ENCODE peak calls at places on chromosomes 7 and 10, in eight cellular contexts. S, C, O, Z, J, K, X and Q are unnamed samples. For H3K4me1, the result is how much of the 10 kb centered on the place peaks cover.

GRCh38 chr10:71829171-71829570 is 21.9 kb downstream of the PSAP start:
- DNase-seq in O (no peak), X (peak), K (peak), J (no peak), C (no peak), Z (no peak), S (no peak), Q (no peak)

GRCh38 chr10:33263453-33263852 is 71.0 kb downstream of the NRP1 start:
- DNase-seq in X (peak), S (no peak), O (peak), J (peak), C (no peak), Z (no peak), K (no peak), Q (no peak)

GRCh38 chr7:78345979-78346378 is 547.4 kb downstream of the PHTF2 start:
- DNase-seq in X (no peak), Z (no peak), C (no peak), J (peak), O (no peak), K (peak), S (no peak), Q (no peak)

GRCh38 chr7:98049034-98049433 is 57.6 kb upstream of the LMTK2 start:
- DNase-seq in O (no peak), X (no peak), J (no peak), C (no peak), Z (no peak), S (no peak), K (no peak), Q (no peak)

GRCh38 chr10:16779375-16779774 is 37.8 kb downstream of the RSU1 start:
- DNase-seq in J (no peak), C (peak), O (no peak), X (peak), Z (no peak), S (no peak), K (peak), Q (no peak)

GRCh38 chr10:133157662-133158436 is 2.2 kb upstream of the KNDC1 start:
- DNase-seq in Z (no peak), O (no peak), X (no peak), S (peak), J (no peak), K (no peak), C (no peak), Q (no peak)

GRCh38 chr10:88315746-88316145 is 267.4 kb downstream of the RNLS start:
- DNase-seq in Z (no peak), J (peak), C (no peak), O (no peak), K (no peak), S (no peak), X (no peak), Q (no peak)

GRCh38 chr7:158705234-158705890 is 758 bp upstream of the NCAPG2 start:
- DNase-seq in O (no peak), K (no peak), C (peak), S (no peak), Z (no peak), X (no peak), J (no peak), Q (no peak)

GRCh38 chr10:88045544-88046415 is 182.4 kb downstream of the PTEN start:
- DNase-seq in O (peak), X (no peak), J (peak), Z (no peak), C (no peak), S (no peak), K (no peak), Q (no peak)

GRCh38 chr10:118767297-118768040 is 12.7 kb upstream of the CACUL1 start:
- DNase-seq in C (no peak), Z (no peak), O (no peak), S (no peak), X (no peak), K (no peak), J (no peak), Q (no peak)

GRCh38 chr7:131087756-131088658 is 239.7 kb upstream of the MKLN1 start:
- DNase-seq in Z (no peak), K (no peak), X (no peak), C (no peak), O (no peak), S (no peak), J (no peak), Q (no peak)

GRCh38 chr7:139673230-139673629 is 104.6 kb downstream of the HIPK2 start:
- DNase-seq in K (peak), J (no peak), Z (no peak), S (no peak), C (no peak), X (no peak), O (no peak), Q (no peak)

GRCh38 chr10:70656489-70656888 is 15.8 kb upstream of the ADAMTS14 start:
- DNase-seq in S (no peak), C (no peak), O (peak), J (peak), X (peak), K (peak), Z (no peak), Q (no peak)

GRCh38 chr7:158137516-158138328 is 449.9 kb downstream of the PTPRN2 start:
- DNase-seq in S (no peak), Z (no peak), J (no peak), C (no peak), K (peak), O (no peak), X (no peak), Q (no peak)

GRCh38 chr7:65731562-65732035 is 141.3 kb upstream of the VKORC1L1 start:
- DNase-seq in C (no peak), O (peak), S (no peak), K (peak), J (no peak), Z (no peak), X (peak), Q (peak)

GRCh38 chr7:86202833-86203232 is 440.9 kb upstream of the GRM3 start:
- DNase-seq in S (no peak), C (no peak), J (no peak), Z (no peak), X (no peak), O (no peak), K (no peak), Q (no peak)

GRCh38 chr10:119849031-119849789 is 23.4 kb downstream of the MCMBP start:
- DNase-seq in S (no peak), C (no peak), K (no peak), X (peak), O (peak), J (peak), Z (no peak), Q (no peak)

GRCh38 chr10:22341190-22341935 is 3.9 kb upstream of the SPAG6 start:
- DNase-seq in C (no peak), O (peak), Z (no peak), J (peak), K (no peak), S (peak), X (no peak), Q (peak)

GRCh38 chr7:123643495-123644428 is 11.9 kb upstream of the LMOD2 start:
- DNase-seq in Z (no peak), K (peak), O (peak), J (peak), C (no peak), S (peak), X (peak), Q (peak)

GRCh38 chr7:130069179-130069977 is 956 bp upstream of the KLHDC10 start:
- DNase-seq in O (no peak), J (no peak), S (no peak), Z (no peak), X (no peak), K (peak), C (no peak), Q (no peak)

GRCh38 chr10:48724127-48724526 is 39.5 kb downstream of the WDFY4 start:
- DNase-seq in C (no peak), S (no peak), O (no peak), Z (no peak), K (no peak), J (no peak), X (no peak), Q (no peak)

GRCh38 chr7:70446448-70447143 is 685.3 kb upstream of the GALNT17 start:
- DNase-seq in Z (no peak), O (no peak), X (no peak), C (no peak), K (no peak), S (no peak), J (no peak), Q (no peak)

GRCh38 chr10:43350686-43351085 is 20.8 kb upstream of the FXYD4 start:
- DNase-seq in K (no peak), J (no peak), C (no peak), O (no peak), X (no peak), Z (no peak), S (no peak), Q (no peak)

GRCh38 chr10:10589540-10589939 is 428.1 kb upstream of the CELF2 start:
- DNase-seq in O (peak), K (no peak), X (peak), C (no peak), Z (no peak), J (peak), S (no peak), Q (no peak)

GRCh38 chr7:21869785-21870402 is 75.8 kb downstream of the CDCA7L start:
- DNase-seq in C (no peak), Z (no peak), J (peak), S (no peak), X (peak), O (peak), K (no peak), Q (no peak)

GRCh38 chr7:79211724-79212123 is 241.7 kb downstream of the MAGI2 start:
- DNase-seq in X (peak), J (peak), Z (no peak), O (no peak), C (peak), K (no peak), S (no peak), Q (no peak)

GRCh38 chr10:1669433-1669832 is 67.9 kb downstream of the ADARB2 start:
- DNase-seq in X (no peak), C (no peak), Z (no peak), O (no peak), S (no peak), K (no peak), J (no peak), Q (no peak)

GRCh38 chr7:80686576-80686975 is 48.1 kb downstream of the CD36 start:
- DNase-seq in K (no peak), O (no peak), S (no peak), J (peak), C (no peak), X (peak), Z (no peak), Q (no peak)

GRCh38 chr7:18437086-18437485 is 58.5 kb upstream of the HDAC9 start:
- DNase-seq in K (no peak), X (no peak), J (peak), S (no peak), O (no peak), Z (no peak), C (no peak), Q (no peak)

GRCh38 chr7:130491841-130492518 is at the start of gene MEST:
- DNase-seq in K (peak), C (no peak), J (peak), X (peak), O (peak), Z (no peak), S (peak), Q (peak)

GRCh38 chr7:68246189-68246633 is 1249.6 kb downstream of the TYW1 start:
- DNase-seq in Z (no peak), S (no peak), C (peak), O (peak), X (no peak), J (no peak), K (no peak), Q (peak)

GRCh38 chr7:99459087-99459486 is 6.9 kb downstream of the ATP5MF start:
- DNase-seq in O (no peak), J (no peak), X (peak), C (peak), K (no peak), Z (no peak), S (no peak), Q (no peak)

GRCh38 chr7:80954181-80954580 is 35.3 kb upstream of the SEMA3C start:
- DNase-seq in X (no peak), S (no peak), O (peak), J (no peak), K (no peak), C (no peak), Z (no peak), Q (no peak)

GRCh38 chr10:30057421-30057841 is 2.0 kb downstream of the JCAD start:
- DNase-seq in C (no peak), O (peak), J (peak), Z (no peak), X (no peak), K (no peak), S (no peak), Q (peak)

GRCh38 chr7:10128748-10129147 is 844.9 kb upstream of the PHF14 start:
- DNase-seq in C (peak), Z (no peak), X (peak), S (no peak), K (no peak), O (no peak), J (no peak), Q (no peak)
- TF ChIP-seq CTCF in C (peak), Z (no peak), X (no peak), S (no peak), K (peak), O (peak), J (no peak), Q (no peak)

GRCh38 chr7:1668932-1669485 is 1.1 kb upstream of the ELFN1 start:
- DNase-seq in J (peak), Z (no peak), C (no peak), O (peak), K (no peak), X (peak), S (peak), Q (no peak)
- H3K4me1 ChIP-seq in J (under half), Z (under half), C (under half), O (under half), K (half or more), X (under half), S (under half), Q (under half)

GRCh38 chr7:117781707-117782106 is 91.5 kb downstream of the CTTNBP2 start:
- DNase-seq in J (peak), O (peak), Z (no peak), K (no peak), S (no peak), X (no peak), C (no peak), Q (no peak)
- TF ChIP-seq CTCF in J (no peak), O (no peak), Z (no peak), K (no peak), S (no peak), X (no peak), C (no peak), Q (no peak)

DNA sequence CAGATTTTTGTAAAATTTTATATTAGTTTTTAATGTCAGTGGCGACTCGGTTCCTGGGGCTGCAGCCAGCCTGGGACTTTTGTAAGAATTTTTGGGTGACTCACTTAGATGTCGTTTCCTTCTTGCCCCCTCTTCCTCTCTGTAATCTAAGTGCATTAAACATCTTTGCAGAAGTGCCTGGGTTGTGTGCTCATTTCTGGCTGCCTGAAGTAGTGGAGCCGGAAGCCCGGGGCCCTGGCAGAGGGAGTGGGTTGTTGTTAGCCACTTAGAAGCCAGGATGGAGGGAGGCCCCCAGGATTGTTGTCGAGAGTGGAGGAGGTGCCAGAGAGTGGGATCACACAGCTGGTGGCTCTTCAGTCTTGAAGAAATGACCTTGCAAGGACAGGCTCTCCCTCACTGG is 11.0 kb upstream of the TRIM8 start:
- DNase-seq in X (peak), Z (no peak), C (no peak), O (peak), S (no peak), J (peak), K (no peak), Q (no peak)
- H3K4me1 ChIP-seq in X (half or more), Z (under half), C (under half), O (under half), S (under half), J (half or more), K (under half), Q (under half)